ENCODE peak calls at places on chromosomes 4 and X, in five cellular contexts. L, E, I, J and A are unnamed samples.

GRCh38 chr4:120720354-120720753 is 202.2 kb downstream of the PRDM5 start:
- DNase-seq in L (no peak), E (no peak), I (no peak), J (no peak), A (no peak)

GRCh38 chr4:1375761-1376322 is 28.8 kb downstream of the UVSSA start:
- DNase-seq in J (no peak), I (no peak), L (no peak), E (no peak), A (no peak)

GRCh38 chr4:109410776-109411175 is 22.8 kb upstream of the SEC24B start:
- DNase-seq in I (peak), L (no peak), J (no peak), E (no peak), A (no peak)

GRCh38 chrX:77900688-77901087 is 1.4 kb downstream of the COX7B start:
- DNase-seq in L (no peak), E (no peak), I (no peak), J (no peak), A (no peak)

GRCh38 chrX:39946822-39947221 is 150.9 kb downstream of the BCOR start:
- DNase-seq in E (no peak), L (no peak), J (no peak), I (no peak), A (peak)

GRCh38 chrX:100659431-100660137 is 15.6 kb downstream of the SRPX2 start:
- DNase-seq in J (no peak), L (no peak), E (no peak), I (peak), A (peak)

GRCh38 chr4:177302371-177303100 is 7.1 kb upstream of the NEIL3 start:
- DNase-seq in L (no peak), J (no peak), E (no peak), I (no peak), A (no peak)

GRCh38 chr4:20254517-20255250 is 3.0 kb downstream of the SLIT2 start:
- DNase-seq in L (no peak), E (no peak), J (no peak), I (peak), A (peak)

GRCh38 chr4:825969-826330 is at the start of gene CPLX1:
- DNase-seq in I (peak), E (no peak), J (no peak), L (no peak), A (peak)

GRCh38 chr4:177579649-177580048 is 137.4 kb upstream of the AGA start:
- DNase-seq in J (no peak), L (no peak), E (no peak), I (peak), A (no peak)

GRCh38 chr4:20368926-20369325 is 117.2 kb downstream of the SLIT2 start:
- DNase-seq in L (no peak), J (no peak), E (no peak), I (no peak), A (no peak)

GRCh38 chr4:126799471-126799870 is 833.3 kb upstream of the INTU start:
- DNase-seq in E (no peak), L (no peak), I (no peak), J (no peak), A (no peak)

GRCh38 chr4:165965503-165965902 is 92.5 kb downstream of the TLL1 start:
- DNase-seq in L (no peak), I (peak), J (no peak), E (no peak), A (no peak)

GRCh38 chrX:70455366-70456202 is 10.9 kb downstream of the DLG3 start:
- DNase-seq in E (peak), J (no peak), I (peak), L (no peak), A (no peak)

GRCh38 chr4:81756973-81757372 is 285.3 kb upstream of the RASGEF1B start:
- DNase-seq in J (no peak), L (no peak), I (no peak), E (peak), A (no peak)

GRCh38 chr4:38670939-38671593 is 7.1 kb downstream of the KLF3 start:
- DNase-seq in I (peak), L (no peak), J (no peak), E (no peak), A (peak)

GRCh38 chrX:139246295-139246694 is 284.2 kb upstream of the F9 start:
- DNase-seq in I (no peak), L (no peak), E (no peak), J (no peak), A (no peak)

GRCh38 chrX:17052776-17053175 is 106.3 kb downstream of the REPS2 start:
- DNase-seq in E (no peak), I (no peak), J (no peak), L (no peak), A (no peak)

GRCh38 chr4:40842318-40842717 is 92.6 kb downstream of the NSUN7 start:
- DNase-seq in E (no peak), I (peak), J (no peak), L (no peak), A (no peak)

GRCh38 chr4:69822198-69822597 is 37.7 kb downstream of the SULT1E1 start:
- DNase-seq in L (no peak), J (no peak), I (no peak), E (no peak), A (no peak)

GRCh38 chr4:12146349-12146748 is 717.7 kb upstream of the HS3ST1 start:
- DNase-seq in E (no peak), L (no peak), I (no peak), J (no peak), A (no peak)